ENCODE peak calls at places on chromosomes 12 and 14, in six cellular contexts. M is adrenal gland; S is CD4-positive, CD25-positive, alpha-beta regulatory T cell; J is astrocyte; I is spleen; L is GM23338. B is an unnamed sample.

GRCh38 chr12:122080149-122081107 is 1.9 kb downstream of the MLXIP start:
- DNase-seq in S (no peak), J (peak), L (peak), I (peak), M (peak), B (peak)

GRCh38 chr14:46571970-46572369 is 79.6 kb downstream of the RPL10L start:
- DNase-seq in L (no peak), I (no peak), M (no peak), J (peak), S (no peak), B (no peak)

GRCh38 chr12:102642199-102642598 is 161.8 kb upstream of the IGF1 start:
- DNase-seq in M (no peak), L (no peak), S (no peak), I (no peak), J (peak), B (no peak)

GRCh38 chr12:78057075-78057474 is 226.4 kb downstream of the NAV3 start:
- DNase-seq in I (no peak), L (no peak), J (no peak), S (no peak), M (no peak), B (no peak)

GRCh38 chr14:79411403-79412174 is 799.7 kb downstream of the DIO2 start:
- DNase-seq in J (peak), I (no peak), M (no peak), L (no peak), S (no peak), B (no peak)

GRCh38 chr12:122393822-122394221 is 28.6 kb downstream of the CLIP1 start:
- DNase-seq in S (peak), M (no peak), J (no peak), I (no peak), L (no peak), B (no peak)

GRCh38 chr12:49806877-49807276 is 21.3 kb downstream of the NCKAP5L start:
- DNase-seq in J (no peak), M (no peak), I (no peak), L (no peak), S (no peak), B (no peak)

GRCh38 chr14:52272375-52272774 is 4.9 kb downstream of the PTGDR start:
- DNase-seq in I (no peak), S (peak), L (peak), J (no peak), M (no peak), B (no peak)

GRCh38 chr14:81200041-81200440 is 20.7 kb downstream of the GTF2A1 start:
- DNase-seq in I (no peak), J (no peak), M (no peak), L (no peak), S (peak), B (no peak)

GRCh38 chr12:33248364-33248763 is 191.3 kb downstream of the SYT10 start:
- DNase-seq in J (no peak), I (no peak), M (no peak), S (no peak), L (peak), B (no peak)

GRCh38 chr14:95897280-95897679 is 20.6 kb downstream of the TUNAR start:
- DNase-seq in I (no peak), L (no peak), M (no peak), J (no peak), S (no peak), B (no peak)

GRCh38 chr12:120468846-120469449 is 600 bp downstream of the SRSF9 start:
- DNase-seq in J (no peak), L (no peak), M (peak), S (peak), I (peak), B (peak)

GRCh38 chr12:104695453-104696148 is 238.9 kb downstream of the CHST11 start:
- DNase-seq in J (peak), I (no peak), M (no peak), L (no peak), S (peak), B (no peak)

GRCh38 chr12:103966736-103967135 is 1.1 kb downstream of the TDG start:
- DNase-seq in M (no peak), S (no peak), L (no peak), I (no peak), J (no peak), B (no peak)

GRCh38 chr14:46405095-46405494 is 246.5 kb downstream of the RPL10L start:
- DNase-seq in L (peak), M (no peak), J (no peak), I (no peak), S (no peak), B (no peak)

GRCh38 chr12:70660620-70661219 is 23.5 kb upstream of the PTPRB start:
- DNase-seq in M (no peak), J (peak), I (no peak), S (peak), L (no peak), B (no peak)

GRCh38 chr14:45658917-45659299 is 405.9 kb upstream of the MIS18BP1 start:
- DNase-seq in I (no peak), S (no peak), J (no peak), M (no peak), L (no peak), B (no peak)

GRCh38 chr12:68461645-68462044 is 129.5 kb upstream of the MDM1 start:
- DNase-seq in L (no peak), I (no peak), M (no peak), S (no peak), J (no peak), B (no peak)

GRCh38 chr12:25034676-25035075 is 85.8 kb upstream of the BCAT1 start:
- DNase-seq in S (no peak), I (no peak), J (no peak), L (no peak), M (no peak), B (no peak)

GRCh38 chr14:33375781-33376180 is 437.1 kb downstream of the NPAS3 start:
- DNase-seq in L (no peak), I (no peak), M (no peak), J (peak), S (no peak), B (no peak)

GRCh38 chr12:132501189-132501940 is 11.4 kb downstream of the FBRSL1 start:
- DNase-seq in M (no peak), L (no peak), J (no peak), I (no peak), S (no peak), B (no peak)

GRCh38 chr12:27179399-27180214 is 64.5 kb upstream of the STK38L start:
- DNase-seq in J (peak), M (no peak), I (no peak), L (no peak), S (peak), B (no peak)

GRCh38 chr14:71752111-71752738 is 180.0 kb upstream of the RGS6 start:
- DNase-seq in S (no peak), L (no peak), M (no peak), I (no peak), J (no peak), B (no peak)

GRCh38 chr12:57229041-57229633 is 374 bp upstream of the SHMT2 start:
- DNase-seq in S (peak), J (no peak), L (no peak), M (no peak), I (no peak), B (no peak)

GRCh38 chr12:6863033-6863432 is 4.3 kb upstream of the TPI1 start:
- DNase-seq in L (no peak), S (no peak), I (no peak), M (no peak), J (no peak), B (no peak)

GRCh38 chr12:28390716-28391452 is 200.6 kb downstream of the CCDC91 start:
- DNase-seq in J (peak), I (no peak), M (no peak), S (no peak), L (no peak), B (no peak)

GRCh38 chr14:34030864-34031263 is 80.0 kb upstream of the EGLN3 start:
- DNase-seq in L (no peak), M (peak), J (peak), S (no peak), I (no peak), B (no peak)

GRCh38 chr12:109716512-109717389 is 3.1 kb downstream of the FAM222A start:
- DNase-seq in M (peak), L (no peak), J (no peak), I (no peak), S (no peak), B (no peak)

GRCh38 chr14:61462566-61463195 is 141.3 kb downstream of the PRKCH start:
- DNase-seq in S (no peak), M (no peak), J (peak), I (no peak), L (no peak), B (no peak)

GRCh38 chr12:70120970-70121369 is 122.3 kb upstream of the CNOT2 start:
- DNase-seq in M (no peak), I (no peak), L (no peak), S (no peak), J (no peak), B (no peak)

GRCh38 chr12:42741771-42742510 is 152.4 kb upstream of the PRICKLE1 start:
- DNase-seq in J (peak), I (no peak), S (no peak), M (no peak), L (no peak), B (no peak)

GRCh38 chr14:65071544-65071943 is 30.8 kb downstream of the MAX start:
- DNase-seq in M (no peak), L (no peak), S (no peak), I (no peak), J (no peak), B (no peak)

GRCh38 chr14:104095426-104096310 is 10.2 kb downstream of the ASPG start:
- DNase-seq in J (no peak), S (no peak), I (peak), M (no peak), L (no peak), B (peak)

DNA sequence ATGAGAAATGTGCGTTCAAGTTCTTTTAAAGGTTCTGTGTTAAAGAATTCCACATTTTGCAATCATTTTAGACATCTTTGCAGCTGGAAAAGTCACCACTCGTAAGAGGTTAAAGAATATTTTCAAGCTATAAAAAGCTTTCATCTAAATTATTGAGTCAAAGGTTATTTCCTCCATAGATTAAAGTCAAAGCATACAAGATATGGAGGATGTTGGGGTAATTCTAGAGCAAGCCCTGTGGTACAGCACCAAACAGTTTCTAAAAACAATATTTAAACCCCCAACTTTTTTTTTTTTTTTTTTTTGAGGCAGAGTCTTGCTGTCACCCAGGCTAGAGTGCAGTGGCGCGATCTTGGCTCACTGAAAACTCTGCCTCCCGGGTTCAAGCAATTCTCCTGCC is 1299.8 kb upstream of the TMEM132C start:
- DNase-seq in I (no peak), J (no peak), S (no peak), M (no peak), L (no peak), B (no peak)
- H3K4me3 ChIP-seq in I (no peak), J (no peak), S (no peak), M (no peak), L (no peak), B (no peak)

GRCh38 chr12:106072751-106073150 is 66.0 kb downstream of the NUAK1 start:
- DNase-seq in I (no peak), S (no peak), L (no peak), M (no peak), J (no peak), B (no peak)

GRCh38 chr12:106073179-106073578 is 65.6 kb downstream of the NUAK1 start:
- DNase-seq in L (no peak), I (no peak), M (no peak), J (no peak), S (no peak), B (no peak)

GRCh38 chr12:106074361-106074705 is 64.4 kb downstream of the NUAK1 start:
- DNase-seq in L (no peak), I (no peak), S (no peak), J (no peak), M (no peak), B (no peak)

GRCh38 chr12:106071686-106072085 is 67.1 kb downstream of the NUAK1 start:
- DNase-seq in S (no peak), L (no peak), J (no peak), M (no peak), I (no peak), B (no peak)

DNA sequence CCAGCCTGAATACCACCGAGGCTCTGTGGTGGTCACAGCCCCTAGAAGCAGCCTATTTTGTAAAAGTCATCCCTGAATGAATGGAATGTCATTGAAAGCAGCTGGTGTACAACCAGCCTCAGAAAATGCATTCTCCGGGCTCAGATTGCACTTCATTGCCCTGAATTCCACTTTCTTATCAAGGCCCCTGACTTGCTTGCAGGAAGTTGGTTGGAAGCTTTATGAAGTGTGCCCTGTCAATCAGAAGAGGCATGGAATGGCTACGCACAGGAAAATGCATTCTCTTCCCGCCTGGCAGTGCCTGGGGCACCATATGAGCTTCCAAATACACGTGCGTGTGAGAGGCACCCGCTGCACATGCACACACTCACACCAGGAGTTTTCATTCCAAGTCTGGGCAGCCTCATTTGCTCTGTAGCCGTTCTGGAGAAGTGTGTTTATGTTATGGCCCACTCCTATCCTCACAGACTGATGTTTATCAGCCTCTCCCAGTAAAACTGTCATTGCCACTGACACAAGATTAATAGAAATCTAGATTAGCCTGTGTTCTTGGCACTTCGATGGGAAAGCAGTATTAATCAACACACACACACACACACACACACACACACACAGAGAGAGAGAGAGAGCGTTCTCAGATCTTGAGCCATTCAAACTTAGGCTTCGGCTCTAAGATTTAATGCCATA is 63.9 kb downstream of the NUAK1 start:
- DNase-seq in S (no peak), L (no peak), I (no peak), J (peak), M (no peak), B (no peak)
- H3K27ac ChIP-seq in S (no peak), L (no peak), I (no peak), J (peak), M (peak), B (peak)

GRCh38 chr14:99181804-99182520 is 90.0 kb downstream of the BCL11B start:
- DNase-seq in M (no peak), I (no peak), S (no peak), J (no peak), L (no peak), B (no peak)

GRCh38 chr14:99179946-99180345 is 92.1 kb downstream of the BCL11B start:
- DNase-seq in M (no peak), S (no peak), J (no peak), L (no peak), I (no peak), B (no peak)

GRCh38 chr14:99179506-99179905 is 92.5 kb downstream of the BCL11B start:
- DNase-seq in J (no peak), S (no peak), I (no peak), M (no peak), L (no peak), B (no peak)

GRCh38 chr14:99182548-99183115 is 89.4 kb downstream of the BCL11B start:
- DNase-seq in L (no peak), J (no peak), M (no peak), I (no peak), S (no peak), B (no peak)

DNA sequence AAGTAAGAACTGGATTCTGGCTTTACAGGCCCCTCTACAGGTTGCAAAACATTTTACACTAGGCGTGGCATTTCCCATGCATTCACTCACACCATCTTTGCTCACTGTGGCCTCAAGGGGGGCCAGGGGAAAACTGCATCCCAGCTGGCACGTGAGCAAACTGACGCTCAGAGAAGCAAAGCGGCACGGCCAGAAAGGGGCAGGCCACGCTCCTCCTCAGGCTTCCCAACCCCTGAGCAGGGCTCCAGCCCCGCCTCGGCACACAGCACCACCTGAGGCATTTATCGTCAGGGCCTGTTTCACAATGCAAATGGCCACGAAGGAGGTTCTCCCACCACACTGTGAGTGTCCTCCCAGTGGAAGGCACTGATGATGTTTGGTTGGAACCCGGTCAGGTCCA is 90.8 kb downstream of the BCL11B start:
- DNase-seq in I (no peak), J (no peak), M (no peak), S (no peak), L (no peak), B (no peak)
- H3K4me3 ChIP-seq in I (no peak), J (no peak), M (no peak), S (no peak), L (no peak), B (no peak)

DNA sequence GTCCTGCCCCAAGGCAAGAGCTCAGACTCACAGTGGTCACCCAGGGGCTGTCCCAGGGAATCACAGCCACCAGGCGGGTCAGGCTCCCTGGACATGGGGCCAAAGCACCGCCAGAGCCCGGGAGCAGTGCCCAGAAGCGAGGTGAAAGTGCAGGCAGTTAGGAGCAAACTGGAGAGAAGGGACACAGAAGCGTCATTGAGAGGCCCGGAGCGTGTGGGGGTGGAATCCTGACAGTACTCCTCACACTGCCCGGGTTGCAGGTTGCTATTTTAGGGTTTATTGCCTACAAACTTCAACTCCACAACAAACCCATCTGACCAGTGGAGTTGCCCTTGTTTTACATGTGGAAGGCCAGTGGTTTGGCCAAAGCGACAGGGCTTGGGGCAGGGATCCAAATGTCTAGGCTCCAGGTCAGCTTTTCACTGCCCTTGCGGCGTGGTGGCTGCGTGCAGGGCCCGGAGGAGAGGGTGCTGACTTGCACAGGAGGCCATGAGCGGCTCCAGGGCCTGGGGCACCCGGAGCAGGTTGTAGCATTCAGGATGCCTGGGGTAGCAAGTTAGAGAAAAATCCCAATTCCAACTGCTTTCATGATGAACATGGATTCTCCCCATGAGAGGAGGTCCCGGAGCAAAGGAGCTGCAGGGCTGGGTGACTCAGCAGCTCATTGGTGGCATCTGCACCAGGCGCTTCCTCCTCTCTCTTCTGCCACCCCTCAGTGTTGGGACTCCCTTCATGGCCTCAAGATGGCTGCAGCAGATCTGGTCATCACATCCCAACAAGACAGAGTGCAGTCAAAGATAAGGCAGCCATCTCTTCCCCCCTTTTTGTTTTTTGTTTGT is 112.3 kb upstream of the NCOR2 start:
- DNase-seq in I (no peak), J (no peak), M (peak), S (no peak), L (no peak), B (no peak)
- H3K27ac ChIP-seq in I (no peak), J (no peak), M (peak), S (no peak), L (no peak), B (no peak)

GRCh38 chr14:102527255-102528232 is 18.0 kb upstream of the ANKRD9 start:
- DNase-seq in L (no peak), J (no peak), M (no peak), I (no peak), S (peak), B (peak)

GRCh38 chr14:102525213-102526143 is 15.9 kb upstream of the ANKRD9 start:
- DNase-seq in L (no peak), J (peak), M (peak), S (peak), I (no peak), B (peak)

GRCh38 chr14:102524026-102524450 is 14.5 kb upstream of the ANKRD9 start:
- DNase-seq in M (no peak), S (no peak), L (peak), J (no peak), I (no peak), B (no peak)

GRCh38 chr14:102524451-102525212 is 15.1 kb upstream of the ANKRD9 start:
- DNase-seq in I (peak), J (peak), S (peak), M (peak), L (peak), B (peak)

DNA sequence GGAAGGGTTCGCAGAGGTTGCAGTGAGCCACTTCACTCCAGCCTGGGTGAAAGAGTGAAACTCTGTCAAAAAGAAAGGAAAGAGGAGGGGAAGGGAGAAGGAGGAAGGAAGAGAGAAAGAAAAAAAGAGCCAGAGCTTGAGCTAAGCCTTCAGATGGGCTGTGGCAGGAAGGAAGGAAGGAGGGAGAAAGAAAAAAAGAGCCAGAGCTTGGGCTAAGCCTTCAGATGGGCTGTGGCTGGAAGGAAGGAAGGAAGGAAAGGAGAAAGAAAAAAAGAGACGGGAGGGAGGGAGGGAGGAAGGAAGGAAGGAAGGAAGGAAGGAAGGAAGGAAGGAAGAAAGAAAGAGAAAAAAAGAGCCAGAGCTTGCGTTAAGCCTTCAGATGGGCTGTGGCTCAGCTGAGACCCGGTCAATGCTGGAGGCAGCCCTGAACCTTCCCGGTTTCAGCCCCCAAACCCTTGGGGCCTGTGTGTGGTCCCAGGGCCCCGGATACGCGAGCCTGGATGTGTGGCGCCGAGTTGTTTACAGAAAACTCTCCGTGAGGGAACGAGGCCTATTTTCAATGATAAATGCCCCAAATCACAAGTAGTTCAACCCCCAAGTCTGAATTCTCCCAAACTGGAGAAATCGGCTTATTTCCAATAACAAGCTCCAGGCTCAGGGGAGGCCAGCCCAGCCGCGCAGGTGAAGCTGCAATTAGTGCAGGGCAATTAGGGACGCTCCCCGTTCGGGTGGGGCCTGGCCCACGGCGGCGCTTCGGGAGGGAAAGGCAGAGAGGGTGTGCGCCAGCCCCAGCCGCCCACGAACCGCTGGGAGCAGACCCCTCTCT is 13.8 kb upstream of the ANKRD9 start:
- DNase-seq in J (no peak), L (peak), I (no peak), M (no peak), S (no peak), B (peak)
- H3K4me3 ChIP-seq in J (no peak), L (peak), I (peak), M (no peak), S (no peak), B (peak)

B was measured in upper lobe of right lung.